ENCODE peak calls at places on chromosomes 11 and 22, in nine cellular contexts. Z is transverse colon, C is HepG2, S is body of pancreas, B is spleen, P is breast epithelium, U is tibial nerve, N is ovary, W is suprapubic skin. Q is an unnamed sample.

GRCh38 chr11:15941206-15941770 is 415.1 kb downstream of the SOX6 start:
- DNase-seq in Z (no peak), C (no peak), S (peak; percentile 32), B (peak; percentile 82), P (no peak), U (peak; percentile 30), N (no peak), W (no peak), Q (no peak)

GRCh38 chr22:25829237-25829636 is 87.2 kb downstream of the MYO18B start:
- DNase-seq in Z (no peak), C (no peak), S (no peak), B (no peak), P (no peak), U (no peak), N (no peak), W (no peak), Q (no peak)

GRCh38 chr11:13868710-13869403 is 93.7 kb upstream of the SPON1 start:
- DNase-seq in Z (no peak), C (no peak), S (no peak), B (no peak), P (no peak), U (no peak), N (no peak), W (no peak), Q (no peak)

GRCh38 chr11:130726234-130726559 is 190.1 kb downstream of the SNX19 start:
- DNase-seq in Z (peak; percentile 13), C (no peak), S (no peak), B (no peak), P (peak; percentile 73), U (no peak), N (no peak), W (no peak), Q (no peak)

GRCh38 chr11:98955551-98955950 is 65.2 kb upstream of the CNTN5 start:
- DNase-seq in Z (no peak), C (no peak), S (no peak), B (no peak), P (no peak), U (no peak), N (no peak), W (no peak), Q (no peak)

GRCh38 chr11:110763249-110764011 is 51.2 kb upstream of the ARHGAP20 start:
- DNase-seq in Z (peak; percentile 52), C (peak; percentile 3), S (peak; percentile 19), B (no peak), P (no peak), U (peak; percentile 38), N (no peak), W (no peak), Q (peak; percentile 25)

GRCh38 chr11:111299111-111300026 is 1.0 kb downstream of the POU2AF3 start:
- DNase-seq in Z (peak; percentile 73), C (peak; percentile 46), S (peak; percentile 77), B (peak; percentile 81), P (peak; percentile 47), U (peak; percentile 54), N (peak; percentile 74), W (no peak), Q (no peak)

GRCh38 chr11:79174045-79175008 is 266.5 kb downstream of the TENM4 start:
- DNase-seq in Z (no peak), C (no peak), S (no peak), B (no peak), P (no peak), U (no peak), N (peak; percentile 28), W (no peak), Q (no peak)

GRCh38 chr11:85539029-85539689 is 88.0 kb downstream of the DLG2 start:
- DNase-seq in Z (no peak), C (no peak), S (no peak), B (no peak), P (no peak), U (no peak), N (no peak), W (no peak), Q (no peak)

GRCh38 chr11:86193297-86194095 is 51.1 kb upstream of the EED start:
- DNase-seq in Z (peak; percentile 64), C (peak; percentile 76), S (peak; percentile 63), B (peak; percentile 85), P (peak; percentile 57), U (peak; percentile 20), N (peak; percentile 54), W (no peak), Q (peak; percentile 68)

GRCh38 chr22:17056058-17056457 is 28.7 kb upstream of the IL17RA start:
- DNase-seq in Z (no peak), C (no peak), S (no peak), B (no peak), P (no peak), U (no peak), N (no peak), W (no peak), Q (no peak)

GRCh38 chr11:126594921-126595367 is 239.5 kb downstream of the ST3GAL4 start:
- DNase-seq in Z (no peak), C (no peak), S (no peak), B (peak; percentile 59), P (no peak), U (no peak), N (no peak), W (no peak), Q (no peak)

GRCh38 chr11:124669193-124669592 is 4.3 kb downstream of the SIAE start:
- DNase-seq in Z (peak; percentile 35), C (peak; percentile 33), S (peak; percentile 43), B (no peak), P (no peak), U (no peak), N (peak; percentile 34), W (no peak), Q (peak; percentile 43)

DNA sequence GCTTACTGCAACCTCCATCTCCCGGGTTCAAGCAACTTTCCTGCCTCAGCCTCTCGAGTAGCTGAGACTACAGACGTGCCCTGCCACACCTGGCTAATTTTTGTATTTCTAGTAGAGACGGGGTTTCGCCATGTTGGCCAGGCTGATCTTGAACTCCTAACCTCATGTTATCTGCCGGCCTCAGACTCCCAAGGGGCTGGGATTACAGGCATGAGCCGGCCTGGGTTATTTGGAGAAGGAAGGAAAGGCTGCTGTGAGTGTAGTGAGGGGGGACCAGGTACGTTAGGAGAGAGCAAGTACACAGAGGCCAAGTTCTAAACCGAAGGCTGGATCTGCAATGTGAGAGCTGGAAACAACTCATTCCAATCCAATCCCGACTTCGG is 453 bp downstream of the BATF2 start:
- DNase-seq in Z (no peak), C (no peak), S (no peak), B (no peak), P (no peak), U (no peak), N (no peak), W (no peak), Q (no peak)
- H3K4me3 ChIP-seq in Z (peak overlapping the region; percentile 46), C (peak overlapping the region; percentile 81), S (peak overlapping the region; percentile 37), B (peak overlapping the region; percentile 57), P (peak overlapping the region; percentile 47), U (peak overlapping the region; percentile 37), N (peak overlapping the region; percentile 28), W (peak overlapping the region; percentile 30), Q (no peak overlapping the region)

GRCh38 chr11:123055132-123055924 is 6.6 kb downstream of the HSPA8 start:
- DNase-seq in Z (no peak), C (no peak), S (no peak), B (no peak), P (no peak), U (no peak), N (no peak), W (peak; percentile 20), Q (no peak)

GRCh38 chr11:123054301-123055065 is 7.5 kb downstream of the HSPA8 start:
- DNase-seq in Z (no peak), C (peak; percentile 70), S (no peak), B (no peak), P (no peak), U (no peak), N (no peak), W (no peak), Q (no peak)

GRCh38 chr11:123060265-123061000 is 1.5 kb downstream of the HSPA8 start:
- DNase-seq in Z (peak; percentile 20), C (no peak), S (no peak), B (no peak), P (no peak), U (no peak), N (no peak), W (no peak), Q (no peak)

GRCh38 chr11:123057604-123058305 is 4.2 kb downstream of the HSPA8 start:
- DNase-seq in Z (no peak), C (no peak), S (no peak), B (no peak), P (no peak), U (no peak), N (no peak), W (no peak), Q (no peak)

DNA sequence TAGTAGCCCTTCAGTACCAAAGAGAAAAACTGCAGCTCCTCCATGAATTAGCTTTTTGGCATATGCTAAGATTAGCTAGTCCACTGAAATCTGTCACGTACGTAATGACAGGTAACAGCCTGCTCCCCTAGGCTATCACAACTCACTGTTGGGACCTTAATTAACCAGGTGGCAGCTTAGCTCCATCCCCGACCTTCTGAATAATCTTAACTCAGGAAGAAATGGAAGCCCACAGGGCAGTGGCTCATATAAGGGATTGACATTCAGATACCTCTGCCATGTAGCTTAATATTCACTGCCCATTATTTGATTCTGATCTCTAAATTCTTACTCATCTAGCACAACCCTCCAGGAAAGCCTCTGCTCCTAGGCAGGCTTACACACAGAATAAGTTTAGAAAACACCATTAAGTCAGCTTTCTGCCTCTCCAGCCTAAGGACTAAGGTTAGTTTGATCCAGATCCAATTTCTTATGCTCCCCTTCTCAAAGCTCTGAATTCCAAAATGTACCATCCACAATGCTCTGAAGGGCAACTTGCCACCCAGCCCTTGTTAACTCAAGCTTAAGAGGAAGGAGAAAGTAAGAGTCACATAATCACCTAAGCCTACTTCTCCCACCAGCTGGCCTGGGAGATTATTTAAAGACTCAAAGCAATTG is 5.0 kb downstream of the HSPA8 start:
- DNase-seq in Z (no peak), C (no peak), S (no peak), B (no peak), P (no peak), U (no peak), N (no peak), W (no peak), Q (no peak)
- TF ChIP-seq POLR2A in Z (no peak), C (no peak), S (no peak), B (no peak), P (no peak), U (no peak), N (no peak), W (no peak), Q (no peak)

GRCh38 chr11:62842171-62842717 is 2.9 kb upstream of the WDR74 start:
- DNase-seq in Z (peak; percentile 38), C (no peak), S (peak; percentile 34), B (peak; percentile 89), P (peak; percentile 32), U (no peak), N (peak; percentile 48), W (no peak), Q (peak; percentile 91)
- TF ChIP-seq CTCF in Z (no peak), C (no peak), S (no peak), B (no peak), P (no peak), U (no peak), N (no peak), W (no peak), Q (no peak)

GRCh38 chr11:109317726-109318125 is 104.3 kb upstream of the C11orf87 start:
- DNase-seq in Z (no peak), C (no peak), S (no peak), B (no peak), P (no peak), U (no peak), N (no peak), W (no peak), Q (no peak)

DNA sequence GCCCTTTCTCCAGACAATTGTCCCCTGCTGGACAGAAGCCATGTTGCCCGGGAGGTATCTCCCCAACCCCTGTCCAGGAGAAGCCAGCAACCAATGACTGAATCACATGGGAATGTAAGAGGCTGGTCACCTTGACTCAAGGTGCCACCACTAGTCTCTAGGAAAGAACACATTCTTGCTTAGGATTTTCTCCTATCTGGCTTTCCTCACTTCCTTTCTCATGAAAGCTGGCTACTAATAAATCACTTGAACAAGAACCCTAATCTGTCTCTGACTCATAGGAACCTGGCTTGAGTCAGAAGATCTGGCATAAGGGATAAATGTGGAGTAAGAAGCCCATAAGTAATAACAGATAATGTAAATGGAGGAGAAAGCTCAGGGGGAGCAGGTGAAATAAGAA is 101.4 kb upstream of the C11orf87 start:
- DNase-seq in Z (no peak), C (no peak), S (no peak), B (no peak), P (no peak), U (no peak), N (no peak), W (no peak), Q (no peak)
- H3K4me3 ChIP-seq in Z (no peak overlapping the region), C (no peak overlapping the region), S (no peak overlapping the region), B (no peak overlapping the region), P (no peak overlapping the region), U (no peak overlapping the region), N (no peak overlapping the region), W (no peak overlapping the region), Q (no peak overlapping the region)